ENCODE peak calls at places on chromosomes 1 and 21, in eight cellular contexts. U is stimulated activated CD8-positive, alpha-beta memory T cell treated with anti-CD3 and anti-CD28 coated beads, Interleukin-7, amount 100 ng/mL, for 1 hour; B is transverse colon; K is activated naive CD8-positive, alpha-beta T cell treated with anti-CD3 and anti-CD28 coated beads, Interleukin-2, amount 50 U/mL, for 16 hours; Q is NCI-H2171 treated with DMSO at 0.1 percent for 48 hours; W is Daoy; J is iris pigment epithelial cell; Z is substantia nigra. P is an unnamed sample.
A peak's percentile ranks its signal among the peaks of the same experiment; 100 is the strongest.

GRCh38 chr1:183958958-183959357 is 78.6 kb downstream of the COLGALT2 start:
- DNase-seq in Q (no peak), B (no peak), U (no peak), Z (no peak), J (no peak), W (no peak), K (no peak), P (no peak)

GRCh38 chr1:62111084-62111483 is 83.6 kb upstream of the L1TD1 start:
- DNase-seq in W (no peak), U (no peak), Q (peak; percentile 45), J (no peak), B (no peak), K (no peak), Z (no peak), P (no peak)

GRCh38 chr1:97983132-97983531 is 62.3 kb upstream of the DPYD start:
- DNase-seq in B (no peak), Z (no peak), K (no peak), J (no peak), Q (no peak), W (no peak), U (no peak), P (no peak)

GRCh38 chr1:2275796-2276536 is 47.8 kb downstream of the SKI start:
- DNase-seq in Q (peak; percentile 51), K (no peak), J (peak; percentile 79), Z (no peak), U (no peak), W (no peak), B (no peak), P (peak; percentile 66)

GRCh38 chr1:10678395-10678794 is 118.1 kb downstream of the CASZ1 start:
- DNase-seq in U (no peak), Q (no peak), Z (no peak), B (no peak), K (no peak), J (no peak), W (no peak), P (no peak)

GRCh38 chr1:224211262-224211962 is 28.4 kb downstream of the DEGS1 start:
- DNase-seq in W (peak; percentile 81), K (no peak), J (peak; percentile 80), Z (no peak), Q (peak; percentile 89), B (peak; percentile 56), U (no peak), P (no peak)

GRCh38 chr1:109041614-109042473 is at the start of gene WDR47:
- DNase-seq in K (peak; percentile 90), B (peak; percentile 97), Z (peak; percentile 89), Q (peak; percentile 92), W (peak; percentile 99), J (peak; percentile 99), U (peak; percentile 90), P (peak; percentile 96)

GRCh38 chr1:22721122-22721873 is 10.7 kb downstream of the EPHB2 start:
- DNase-seq in Q (no peak), J (no peak), W (no peak), U (no peak), K (no peak), Z (no peak), B (no peak), P (no peak)

GRCh38 chr1:55007626-55008025 is 8.9 kb downstream of the BSND start:
- DNase-seq in U (no peak), J (peak; percentile 70), K (no peak), Q (no peak), B (no peak), W (peak; percentile 42), Z (no peak), P (no peak)

GRCh38 chr21:42705746-42706374 is 52.4 kb downstream of the PDE9A start:
- DNase-seq in Q (no peak), U (no peak), W (no peak), J (no peak), K (no peak), Z (no peak), B (no peak), P (no peak)

GRCh38 chr1:34800214-34800613 is 7.4 kb downstream of the GJA4 start:
- DNase-seq in K (no peak), Q (no peak), J (peak; percentile 58), Z (no peak), B (no peak), U (no peak), W (peak; percentile 30), P (no peak)

GRCh38 chr1:23774174-23774880 is 3.9 kb upstream of the PITHD1 start:
- DNase-seq in U (no peak), Z (no peak), B (no peak), K (no peak), Q (no peak), W (no peak), J (no peak), P (no peak)

GRCh38 chr1:108715932-108716331 is 3.2 kb downstream of the FNDC7 start:
- DNase-seq in Z (no peak), K (no peak), W (no peak), U (no peak), Q (no peak), B (no peak), J (no peak), P (no peak)

GRCh38 chr1:38045431-38046332 is 911 bp downstream of the POU3F1 start:
- DNase-seq in K (no peak), J (peak; percentile 26), Q (no peak), W (peak; percentile 74), U (no peak), Z (no peak), B (no peak), P (no peak)

GRCh38 chr21:42799516-42799915 is 79.8 kb downstream of the WDR4 start:
- DNase-seq in Z (no peak), W (peak; percentile 47), Q (no peak), U (no peak), K (no peak), J (no peak), B (no peak), P (no peak)

GRCh38 chr1:245074232-245074747 is 80.5 kb upstream of the KIF26B start:
- DNase-seq in U (no peak), W (no peak), K (no peak), B (no peak), J (peak; percentile 72), Q (no peak), Z (no peak), P (no peak)

GRCh38 chr1:95230768-95231191 is 3.2 kb upstream of the RWDD3 start:
- DNase-seq in U (no peak), Z (no peak), W (no peak), B (no peak), K (no peak), Q (no peak), J (no peak), P (no peak)

P was measured in DND-41.